ENCODE peak calls at places on chromosomes 1 and 21, in four cellular contexts. V is HCT116, W is H9, Z is NT2/D1. J is an unnamed sample.

GRCh38 chr1:110673805-110674336 is 869 bp downstream of the KCNA3 start:
- DNase-seq in Z (no peak), W (no peak), V (no peak), J (no peak)

GRCh38 chr1:172107261-172107820 is 266.0 kb downstream of the DNM3 start:
- DNase-seq in W (no peak), V (no peak), Z (no peak), J (no peak)

GRCh38 chr1:107132780-107133179 is 8.1 kb upstream of the NTNG1 start:
- DNase-seq in W (no peak), V (no peak), Z (no peak), J (no peak)

GRCh38 chr1:94235189-94236020 is 2.0 kb downstream of the ARHGAP29 start:
- DNase-seq in Z (no peak), W (no peak), V (no peak), J (no peak)

GRCh38 chr1:87615917-87616316 is 287.2 kb downstream of the LMO4 start:
- DNase-seq in W (no peak), Z (no peak), V (no peak), J (no peak)

GRCh38 chr1:11285883-11286734 is 13.1 kb downstream of the UBIAD1 start:
- DNase-seq in Z (no peak), V (no peak), W (no peak), J (no peak)

GRCh38 chr1:207815913-207816312 is 64.1 kb downstream of the CD46 start:
- DNase-seq in V (no peak), W (no peak), Z (no peak), J (no peak)

GRCh38 chr1:2982615-2983318 is 38.5 kb upstream of the ACTRT2 start:
- DNase-seq in V (no peak), W (no peak), Z (no peak), J (no peak)

GRCh38 chr1:221315330-221315729 is 426.6 kb downstream of the DUSP10 start:
- DNase-seq in W (no peak), V (no peak), Z (no peak), J (no peak)

GRCh38 chr1:2540816-2541492 is 10.9 kb upstream of the HES5 start:
- DNase-seq in V (no peak), W (no peak), Z (no peak), J (peak; percentile 71)

GRCh38 chr1:101162300-101162699 is 74.5 kb upstream of the S1PR1 start:
- DNase-seq in V (no peak), W (no peak), Z (no peak), J (no peak)
- H3K9ac ChIP-seq in V (no peak overlapping the region), W (no peak overlapping the region), Z (no peak overlapping the region), J (no peak overlapping the region)

GRCh38 chr1:246447501-246447900 is 59.6 kb downstream of the SMYD3 start:
- DNase-seq in W (no peak), V (no peak), Z (no peak), J (no peak)
- H3K9ac ChIP-seq in W (no peak overlapping the region), V (no peak overlapping the region), Z (no peak overlapping the region), J (no peak overlapping the region)

GRCh38 chr21:29701676-29702075 is 238.1 kb downstream of the GRIK1 start:
- DNase-seq in W (no peak), Z (no peak), V (no peak), J (no peak)
- H3K9ac ChIP-seq in W (no peak overlapping the region), Z (no peak overlapping the region), V (no peak overlapping the region), J (no peak overlapping the region)

GRCh38 chr1:220219136-220219442 is 53.2 kb downstream of the RAB3GAP2 start:
- DNase-seq in W (no peak), V (no peak), Z (no peak), J (no peak)
- H3K9ac ChIP-seq in W (no peak overlapping the region), V (no peak overlapping the region), Z (no peak overlapping the region), J (no peak overlapping the region)

DNA sequence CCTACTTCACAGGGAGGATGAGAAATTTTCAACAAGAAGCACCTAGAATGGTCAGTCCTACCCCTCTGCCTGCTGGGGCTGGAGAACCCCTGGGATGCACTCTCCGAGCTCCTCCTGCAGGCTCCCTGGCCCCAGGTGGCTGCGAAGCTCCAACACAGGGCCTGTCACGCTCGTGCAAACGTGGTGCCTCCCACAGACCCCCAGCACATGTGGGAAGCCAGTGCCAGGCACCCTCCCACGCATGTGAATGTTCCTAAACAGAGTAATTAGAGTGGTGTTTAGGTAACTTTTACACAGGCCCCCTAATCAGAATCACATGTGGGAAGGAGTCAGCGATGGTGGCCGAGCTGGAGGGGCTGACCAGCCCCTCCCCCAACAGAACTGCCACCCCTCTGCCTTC is 28.4 kb downstream of the GLIS1 start:
- DNase-seq in Z (no peak), V (no peak), W (no peak), J (no peak)
- H3K9ac ChIP-seq in Z (no peak overlapping the region), V (no peak overlapping the region), W (no peak overlapping the region), J (no peak overlapping the region)

DNA sequence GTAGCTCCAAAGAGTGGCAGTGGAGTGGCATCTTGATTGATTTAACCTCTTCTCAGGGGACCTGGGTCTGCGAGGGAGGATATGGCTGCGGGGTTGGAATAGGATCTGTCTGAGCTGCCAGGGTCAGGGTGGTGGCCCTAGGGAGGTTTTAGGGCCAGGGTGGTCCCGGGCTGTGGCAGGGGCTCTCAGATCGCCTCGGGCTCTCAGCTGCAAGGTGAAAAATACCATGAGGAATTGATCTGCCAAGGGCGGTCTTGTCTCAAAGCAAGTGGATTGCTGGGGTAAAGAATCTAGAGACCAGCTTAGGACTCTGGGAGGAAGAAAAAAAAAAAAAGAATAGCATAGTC is 3.7 kb downstream of the SIM2 start:
- DNase-seq in Z (no peak), W (no peak), V (no peak), J (no peak)
- H3K9ac ChIP-seq in Z (no peak overlapping the region), W (no peak overlapping the region), V (peak overlapping the region; percentile 73), J (no peak overlapping the region)

DNA sequence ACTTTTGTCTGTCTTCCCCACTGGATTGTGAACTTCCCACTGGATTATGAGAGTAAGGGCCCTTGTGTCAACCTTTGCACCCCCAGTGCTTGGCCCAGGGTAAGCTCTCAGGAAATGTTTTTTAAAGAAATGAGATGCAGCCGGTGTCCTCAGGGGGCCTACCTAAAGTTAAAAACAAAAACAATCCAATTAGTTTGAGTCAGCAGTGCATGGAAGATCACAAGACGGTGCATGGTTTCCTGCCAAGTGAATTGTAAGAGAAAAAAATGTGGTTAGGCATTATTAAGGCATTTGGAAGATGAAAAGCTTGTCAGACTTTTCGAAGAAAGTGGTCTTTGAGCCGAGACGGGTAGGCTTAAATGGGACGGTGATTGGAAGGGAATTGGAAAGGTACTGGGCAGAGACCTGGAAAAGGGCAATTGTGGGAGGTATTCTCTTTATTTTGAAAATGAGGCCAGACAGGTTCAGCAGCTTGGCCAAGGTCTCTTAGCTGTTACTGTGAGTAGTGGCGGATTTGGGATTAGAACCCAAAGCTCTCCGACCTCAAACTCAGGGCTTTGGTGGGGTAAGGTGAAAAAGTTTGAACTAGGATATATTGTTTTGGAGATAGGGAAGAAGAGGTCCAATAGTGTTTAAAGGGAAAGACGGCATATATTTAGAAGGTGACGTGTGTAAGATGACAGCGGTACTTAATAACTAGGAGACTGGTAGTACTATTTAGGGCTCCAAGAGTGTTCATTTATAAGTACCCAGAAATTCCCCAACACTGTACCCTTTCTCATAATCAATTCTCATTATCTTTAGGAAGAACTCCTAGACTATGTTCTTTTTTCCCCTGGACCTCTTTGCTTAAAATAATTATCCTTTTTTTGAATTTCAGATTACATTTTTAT is 1.2 kb downstream of the LYPLAL1 start:
- DNase-seq in V (no peak), Z (peak; percentile 22), W (no peak), J (peak; percentile 45)
- H3K9ac ChIP-seq in V (peak overlapping the region; percentile 92), Z (peak overlapping the region; percentile 79), W (peak overlapping the region; percentile 54), J (peak overlapping the region; percentile 95)